ENCODE peak calls at places on chromosomes 5 and 9, in eight cellular contexts. V is dorsolateral prefrontal cortex, H is heart left ventricle, L is A673, E is A549, Y is HL-60, C is Peyer's patch, P is GM23338. G is an unnamed sample.

GRCh38 chr9:1832960-1833359 is 182.2 kb upstream of the SMARCA2 start:
- DNase-seq in V (no peak), H (no peak), L (no peak), E (no peak), Y (no peak), C (no peak), P (peak), G (no peak)

GRCh38 chr9:1198085-1198484 is 147.9 kb downstream of the DMRT2 start:
- DNase-seq in V (no peak), H (no peak), L (no peak), E (no peak), Y (no peak), C (no peak), P (no peak), G (no peak)

GRCh38 chr9:94693485-94694191 is 32.9 kb upstream of the AOPEP start:
- DNase-seq in V (no peak), H (no peak), L (no peak), E (no peak), Y (no peak), C (no peak), P (no peak), G (no peak)

GRCh38 chr9:105678163-105678562 is 15.9 kb downstream of the TAL2 start:
- DNase-seq in V (no peak), H (no peak), L (no peak), E (no peak), Y (no peak), C (no peak), P (no peak), G (no peak)

GRCh38 chr5:176769911-176770310 is 40.4 kb upstream of the UNC5A start:
- DNase-seq in V (no peak), H (no peak), L (no peak), E (no peak), Y (no peak), C (peak), P (no peak), G (peak)

GRCh38 chr9:114968710-114969109 is 38.3 kb upstream of the TNFSF8 start:
- DNase-seq in V (no peak), H (no peak), L (peak), E (no peak), Y (no peak), C (no peak), P (no peak), G (no peak)

GRCh38 chr5:54298947-54299346 is 11.4 kb downstream of the ARL15 start:
- DNase-seq in V (no peak), H (no peak), L (no peak), E (no peak), Y (no peak), C (no peak), P (no peak), G (no peak)

GRCh38 chr5:55440188-55440646 is 94.5 kb downstream of the PLPP1 start:
- DNase-seq in V (no peak), H (no peak), L (peak), E (no peak), Y (no peak), C (no peak), P (peak), G (no peak)

GRCh38 chr9:36029765-36030528 is 6.8 kb upstream of the RECK start:
- DNase-seq in V (no peak), H (no peak), L (peak), E (no peak), Y (peak), C (no peak), P (no peak), G (no peak)

GRCh38 chr9:91486699-91487497 is 63.3 kb upstream of the NFIL3 start:
- DNase-seq in V (no peak), H (peak), L (no peak), E (no peak), Y (no peak), C (no peak), P (no peak), G (no peak)

GRCh38 chr9:129270205-129270604 is 92.1 kb upstream of the IER5L start:
- DNase-seq in V (no peak), H (no peak), L (no peak), E (no peak), Y (no peak), C (peak), P (no peak), G (no peak)

GRCh38 chr5:639584-640213 is 27.6 kb downstream of the CEP72 start:
- DNase-seq in V (no peak), H (no peak), L (no peak), E (no peak), Y (no peak), C (no peak), P (no peak), G (no peak)

GRCh38 chr5:76376141-76376900 is 26.8 kb upstream of the IQGAP2 start:
- DNase-seq in V (no peak), H (no peak), L (no peak), E (no peak), Y (no peak), C (no peak), P (no peak), G (no peak)

GRCh38 chr5:65737842-65738241 is 15.8 kb downstream of the NLN start:
- DNase-seq in V (no peak), H (no peak), L (no peak), E (no peak), Y (no peak), C (no peak), P (no peak), G (no peak)

GRCh38 chr9:129474740-129475404 is 146.0 kb downstream of the C9orf50 start:
- DNase-seq in V (no peak), H (no peak), L (no peak), E (no peak), Y (no peak), C (no peak), P (no peak), G (no peak)

GRCh38 chr9:128399851-128400250 is 20.8 kb upstream of the CERCAM start:
- DNase-seq in V (no peak), H (no peak), L (no peak), E (no peak), Y (no peak), C (no peak), P (no peak), G (no peak)

GRCh38 chr5:76874088-76874581 is 24.3 kb downstream of the S100Z start:
- DNase-seq in V (no peak), H (no peak), L (no peak), E (no peak), Y (no peak), C (no peak), P (no peak), G (no peak)

GRCh38 chr5:67451640-67452279 is 255.2 kb upstream of the CD180 start:
- DNase-seq in V (no peak), H (no peak), L (no peak), E (no peak), Y (no peak), C (no peak), P (no peak), G (no peak)

GRCh38 chr9:97564291-97565175 is 63.1 kb downstream of the TMOD1 start:
- DNase-seq in V (peak), H (no peak), L (peak), E (peak), Y (no peak), C (no peak), P (no peak), G (peak)

GRCh38 chr9:88777498-88778312 is 213.6 kb upstream of the S1PR3 start:
- DNase-seq in V (no peak), H (peak), L (peak), E (no peak), Y (no peak), C (no peak), P (no peak), G (no peak)

GRCh38 chr5:157651623-157652376 is 438 bp downstream of the SOX30 start:
- DNase-seq in V (no peak), H (peak), L (peak), E (no peak), Y (no peak), C (peak), P (peak), G (peak)

GRCh38 chr5:54794437-54794970 is 190.9 kb downstream of the ESM1 start:
- DNase-seq in V (no peak), H (no peak), L (no peak), E (no peak), Y (no peak), C (no peak), P (no peak), G (no peak)

GRCh38 chr9:128724744-128725211 is 851 bp upstream of the ZDHHC12 start:
- DNase-seq in V (peak), H (peak), L (peak), E (peak), Y (peak), C (peak), P (peak), G (peak)

DNA sequence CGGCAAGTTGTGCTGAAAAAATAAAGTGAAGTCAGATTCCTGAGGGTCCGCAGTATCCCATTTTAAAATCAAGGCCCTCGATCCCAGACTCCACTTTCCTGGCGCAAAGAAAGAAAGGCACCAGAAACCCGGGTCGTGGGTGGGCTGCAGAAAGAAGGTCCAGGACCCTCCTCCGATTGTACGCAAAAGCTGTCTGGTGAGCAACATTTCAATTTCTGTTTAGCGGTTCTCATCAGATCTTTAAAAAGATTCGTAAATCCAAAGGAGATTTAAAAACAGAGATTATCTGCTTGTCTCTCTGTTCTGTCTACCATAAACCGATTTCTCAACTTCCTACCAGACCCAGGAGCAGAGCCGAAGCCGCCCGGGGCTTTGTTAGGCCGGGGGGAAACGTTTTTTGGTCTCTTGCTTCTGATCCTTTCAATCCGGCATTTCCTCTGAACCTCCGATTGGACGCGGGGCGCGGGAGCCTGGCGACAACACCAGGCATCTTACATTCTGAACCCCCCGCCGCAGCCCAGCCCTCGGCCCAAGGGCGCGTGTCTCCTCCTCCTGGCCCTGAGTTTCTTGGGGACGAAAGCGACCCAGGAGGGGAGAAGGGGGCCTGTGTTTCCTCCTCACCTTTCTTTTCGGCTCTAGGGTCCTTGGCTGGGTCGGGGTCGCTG is 745 bp downstream of the NKX2-5 start:
- DNase-seq in V (no peak), H (no peak), L (peak), E (no peak), Y (no peak), C (no peak), P (peak), G (no peak)
- H3K27ac ChIP-seq in V (no peak), H (peak), L (peak), E (peak), Y (no peak), C (no peak), P (no peak), G (no peak)

DNA sequence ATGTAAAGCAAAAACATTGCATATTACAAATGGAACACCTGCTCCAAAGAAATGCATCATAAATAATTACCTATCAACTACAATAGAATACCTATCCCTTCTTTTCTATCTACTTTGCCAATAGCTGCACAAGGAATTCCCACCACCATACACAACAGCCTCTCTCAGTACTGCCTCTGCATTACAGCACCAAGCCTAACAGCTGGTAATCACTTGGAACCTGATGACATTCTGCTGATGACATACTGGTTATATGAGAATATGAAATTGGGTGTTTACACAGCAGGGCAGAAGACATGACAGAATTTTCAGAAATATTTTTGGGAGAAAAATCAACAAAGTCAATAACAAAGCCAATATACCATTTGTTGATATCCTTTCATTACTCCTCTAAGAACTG is 43.2 kb downstream of the PSMB7 start:
- DNase-seq in V (no peak), H (no peak), L (no peak), E (no peak), Y (no peak), C (no peak), P (no peak), G (no peak)
- H3K4me3 ChIP-seq in V (no peak), H (no peak), L (no peak), E (no peak), Y (no peak), C (no peak), P (no peak), G (no peak)

GRCh38 chr9:18404482-18405029 is 69.4 kb upstream of the ADAMTSL1 start:
- DNase-seq in V (no peak), H (no peak), L (no peak), E (no peak), Y (no peak), C (no peak), P (no peak), G (no peak)

GRCh38 chr9:18410983-18411382 is 63.0 kb upstream of the ADAMTSL1 start:
- DNase-seq in V (no peak), H (no peak), L (no peak), E (no peak), Y (no peak), C (no peak), P (no peak), G (no peak)

DNA sequence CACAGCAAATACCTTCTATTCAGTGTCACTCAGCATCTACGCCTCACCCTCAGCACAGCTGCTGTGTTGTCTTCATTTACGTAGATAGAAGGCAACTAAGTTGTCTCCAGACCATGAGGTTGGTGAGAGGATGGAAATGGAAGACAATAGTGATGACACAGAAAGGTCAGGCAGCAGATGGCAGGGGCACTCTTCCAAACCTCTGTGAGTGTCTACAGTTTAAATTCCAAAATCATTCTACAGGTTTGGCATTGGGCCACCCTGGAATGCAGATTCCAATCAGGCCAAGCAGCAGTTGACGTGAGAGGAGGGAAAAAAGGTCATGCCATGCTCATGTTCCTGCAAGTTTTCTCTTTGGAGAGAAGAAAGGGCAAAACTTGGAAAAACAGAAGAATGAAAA is 68.7 kb upstream of the ADAMTSL1 start:
- DNase-seq in V (no peak), H (no peak), L (no peak), E (no peak), Y (no peak), C (no peak), P (no peak), G (no peak)
- TF ChIP-seq CTCF in V (no peak), H (no peak), L (no peak), E (no peak), Y (no peak), C (no peak), P (no peak), G (no peak)

GRCh38 chr5:126210955-126211354 is 212.3 kb upstream of the GRAMD2B start:
- DNase-seq in V (no peak), H (no peak), L (no peak), E (no peak), Y (no peak), C (no peak), P (no peak), G (no peak)
- H3K27ac ChIP-seq in V (no peak), H (no peak), L (no peak), E (no peak), Y (no peak), C (no peak), P (no peak), G (no peak)

GRCh38 chr9:126471084-126471611 is 142.6 kb upstream of the LMX1B start:
- DNase-seq in V (no peak), H (peak), L (no peak), E (no peak), Y (peak), C (peak), P (no peak), G (peak)
- H3K4me3 ChIP-seq in V (peak), H (no peak), L (no peak), E (no peak), Y (no peak), C (no peak), P (no peak), G (no peak)

DNA sequence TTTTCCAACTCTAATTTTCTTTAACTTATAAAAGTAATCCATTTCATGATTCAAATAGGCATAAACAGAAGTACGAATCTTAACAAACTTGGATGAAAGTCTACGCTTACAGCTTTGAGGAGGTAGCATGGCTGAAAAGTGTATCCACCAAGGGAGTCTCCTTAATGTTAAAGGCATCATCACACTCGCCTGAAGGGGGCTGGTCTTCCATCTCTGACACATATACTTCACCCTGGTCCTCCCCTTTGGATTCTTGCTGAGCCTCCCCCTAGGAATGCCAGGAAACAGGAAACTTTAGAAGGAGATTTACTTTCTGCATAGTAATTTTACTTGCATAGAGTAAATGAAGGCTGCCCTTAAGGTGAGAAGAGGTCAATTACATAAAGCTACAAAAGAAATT is 10.3 kb upstream of the NME5 start:
- DNase-seq in V (no peak), H (no peak), L (peak), E (no peak), Y (no peak), C (no peak), P (peak), G (no peak)
- TF ChIP-seq CTCF in V (no peak), H (no peak), L (no peak), E (no peak), Y (no peak), C (no peak), P (no peak), G (no peak)

GRCh38 chr9:21549890-21550289 is 67.8 kb upstream of the IFNE start:
- DNase-seq in V (no peak), H (no peak), L (no peak), E (no peak), Y (no peak), C (no peak), P (no peak), G (no peak)
- H3K27ac ChIP-seq in V (no peak), H (no peak), L (no peak), E (peak), Y (no peak), C (no peak), P (no peak), G (no peak)

GRCh38 chr9:137951597-137952490 is 74.3 kb downstream of the CACNA1B start:
- DNase-seq in V (no peak), H (no peak), L (no peak), E (no peak), Y (no peak), C (no peak), P (no peak), G (no peak)

GRCh38 chr9:137947012-137947411 is 69.4 kb downstream of the CACNA1B start:
- DNase-seq in V (no peak), H (no peak), L (no peak), E (no peak), Y (no peak), C (no peak), P (no peak), G (no peak)

GRCh38 chr9:137948642-137949041 is 71.1 kb downstream of the CACNA1B start:
- DNase-seq in V (no peak), H (no peak), L (no peak), E (no peak), Y (no peak), C (no peak), P (no peak), G (no peak)

GRCh38 chr9:137951107-137951506 is 73.5 kb downstream of the CACNA1B start:
- DNase-seq in V (no peak), H (no peak), L (no peak), E (no peak), Y (no peak), C (no peak), P (no peak), G (no peak)

DNA sequence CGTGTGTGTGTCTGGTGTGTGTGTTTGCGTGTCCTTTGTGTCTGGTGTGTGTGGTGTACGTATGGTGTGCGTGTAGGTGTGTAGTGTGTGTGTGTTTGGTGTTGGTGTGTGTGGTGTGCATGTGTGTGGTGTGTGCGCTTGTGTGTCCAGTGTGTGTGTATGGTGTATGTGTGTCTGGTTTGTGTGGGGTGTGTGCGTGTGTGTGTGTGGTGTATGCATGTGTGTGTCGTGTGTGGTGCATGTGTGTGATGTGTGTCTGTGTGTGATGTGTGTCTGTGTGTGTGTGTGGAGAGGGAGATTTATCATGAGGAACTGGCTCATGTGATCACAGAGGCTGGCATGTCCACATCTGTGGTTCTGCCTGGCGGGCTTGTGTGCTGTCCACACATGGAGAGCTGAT is 71.7 kb downstream of the CACNA1B start:
- DNase-seq in V (no peak), H (no peak), L (no peak), E (no peak), Y (no peak), C (no peak), P (no peak), G (no peak)
- H3K4me3 ChIP-seq in V (no peak), H (no peak), L (no peak), E (no peak), Y (no peak), C (no peak), P (no peak), G (no peak)

G was measured in right lobe of liver.